ENCODE peak calls at places on chromosome 3, in six cellular contexts. U is endothelial cell, Y is A549, G is spleen, L is nephron progenitor cell, I is fibroblast of the aortic adventitia. A is an unnamed sample.

GRCh38 chr3:183264249-183264648 is 11.2 kb downstream of the B3GNT5 start:
- DNase-seq in U (no peak), Y (no peak), G (no peak), L (no peak), I (no peak), A (no peak)

GRCh38 chr3:191246628-191247027 is 47.6 kb downstream of the OSTN start:
- DNase-seq in U (no peak), Y (peak; percentile 31), G (no peak), L (no peak), I (peak; percentile 75), A (peak; percentile 84)

GRCh38 chr3:188664795-188665194 is 507.0 kb upstream of the TPRG1 start:
- DNase-seq in U (peak; percentile 20), Y (peak; percentile 47), G (no peak), L (no peak), I (no peak), A (no peak)

GRCh38 chr3:44913868-44914468 is 39.6 kb downstream of the TGM4 start:
- DNase-seq in U (peak; percentile 86), Y (peak; percentile 43), G (peak; percentile 84), L (peak; percentile 78), I (peak; percentile 75), A (peak; percentile 91)

GRCh38 chr3:114626751-114627150 is 332.9 kb downstream of the TIGIT start:
- DNase-seq in U (no peak), Y (no peak), G (no peak), L (no peak), I (peak; percentile 29), A (no peak)

GRCh38 chr3:69649120-69649519 is 90.1 kb upstream of the MITF start:
- DNase-seq in U (no peak), Y (peak; percentile 29), G (no peak), L (no peak), I (peak; percentile 43), A (peak; percentile 29)

GRCh38 chr3:52539010-52539653 is 2.7 kb downstream of the UQCC5 start:
- DNase-seq in U (no peak), Y (no peak), G (no peak), L (no peak), I (no peak), A (no peak)

GRCh38 chr3:16203031-16203430 is 28.6 kb downstream of the GALNT15 start:
- DNase-seq in U (no peak), Y (no peak), G (no peak), L (no peak), I (peak; percentile 55), A (peak; percentile 48)

GRCh38 chr3:151912041-151912440 is 38.6 kb downstream of the SUCNR1 start:
- DNase-seq in U (no peak), Y (no peak), G (no peak), L (no peak), I (peak; percentile 85), A (no peak)

GRCh38 chr3:25654576-25654975 is 10.1 kb downstream of the TOP2B start:
- DNase-seq in U (no peak), Y (no peak), G (no peak), L (no peak), I (no peak), A (no peak)
- TF ChIP-seq CTCF in U (no peak), Y (no peak), G (no peak), L (no peak), I (no peak), A (no peak)

GRCh38 chr3:180325958-180326357 is 276.0 kb upstream of the TTC14 start:
- DNase-seq in U (no peak), Y (no peak), G (no peak), L (no peak), I (no peak), A (no peak)
- TF ChIP-seq CTCF in U (no peak), Y (no peak), G (no peak), L (no peak), I (no peak), A (no peak)

DNA sequence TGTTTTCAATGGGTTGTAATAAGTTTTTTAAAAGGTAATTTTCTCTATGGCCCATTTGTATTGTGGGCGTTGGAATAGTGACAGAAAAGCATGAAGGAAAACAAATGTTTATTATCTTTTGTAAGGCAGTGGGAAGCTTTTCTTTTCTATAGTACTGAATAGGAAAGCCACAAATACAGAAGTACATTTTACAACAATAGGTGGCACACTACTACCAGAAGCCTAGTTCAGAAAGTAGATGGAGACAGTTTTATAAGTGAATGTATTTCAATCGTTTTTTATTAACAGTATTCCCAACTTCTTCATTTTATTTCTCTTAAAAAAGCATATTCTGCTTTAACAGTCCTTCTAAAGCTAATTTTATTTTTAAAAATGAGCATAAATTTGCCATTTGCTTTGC is 296.7 kb downstream of the PTPRG start:
- DNase-seq in U (no peak), Y (no peak), G (no peak), L (no peak), I (peak; percentile 70), A (peak; percentile 51)
- TF ChIP-seq CTCF in U (no peak), Y (peak; percentile 41), G (peak; percentile 26), L (peak; percentile 28), I (peak; percentile 62), A (peak; percentile 41)

GRCh38 chr3:179146911-179147570 is 1.1 kb upstream of the PIK3CA start:
- DNase-seq in U (peak; percentile 25), Y (peak; percentile 65), G (no peak), L (peak; percentile 21), I (peak; percentile 79), A (peak; percentile 52)

GRCh38 chr3:179148446-179149238 is 485 bp downstream of the PIK3CA start:
- DNase-seq in U (peak; percentile 52), Y (peak; percentile 18), G (peak; percentile 96), L (peak; percentile 66), I (peak; percentile 28), A (peak; percentile 70)

GRCh38 chr3:179149239-179149887 is 1.2 kb downstream of the PIK3CA start:
- DNase-seq in U (no peak), Y (peak; percentile 22), G (no peak), L (no peak), I (peak; percentile 39), A (peak; percentile 19)

GRCh38 chr3:179149951-179150350 is 1.8 kb downstream of the PIK3CA start:
- DNase-seq in U (no peak), Y (no peak), G (no peak), L (no peak), I (peak; percentile 28), A (no peak)

GRCh38 chr3:179147571-179148445 is at the start of gene PIK3CA:
- DNase-seq in U (peak; percentile 87), Y (peak; percentile 95), G (peak; percentile 97), L (peak; percentile 85), I (peak; percentile 98), A (peak; percentile 98)
- TF ChIP-seq CTCF in U (no peak), Y (no peak), G (no peak), L (no peak), I (peak; percentile 3), A (no peak)

GRCh38 chr3:23834082-23834870 is 28.5 kb downstream of the UBE2E1 start:
- DNase-seq in U (no peak), Y (no peak), G (no peak), L (no peak), I (peak; percentile 16), A (no peak)
- TF ChIP-seq CTCF in U (no peak), Y (peak; percentile 40), G (no peak), L (peak; percentile 13), I (peak; percentile 11), A (peak; percentile 26)

DNA sequence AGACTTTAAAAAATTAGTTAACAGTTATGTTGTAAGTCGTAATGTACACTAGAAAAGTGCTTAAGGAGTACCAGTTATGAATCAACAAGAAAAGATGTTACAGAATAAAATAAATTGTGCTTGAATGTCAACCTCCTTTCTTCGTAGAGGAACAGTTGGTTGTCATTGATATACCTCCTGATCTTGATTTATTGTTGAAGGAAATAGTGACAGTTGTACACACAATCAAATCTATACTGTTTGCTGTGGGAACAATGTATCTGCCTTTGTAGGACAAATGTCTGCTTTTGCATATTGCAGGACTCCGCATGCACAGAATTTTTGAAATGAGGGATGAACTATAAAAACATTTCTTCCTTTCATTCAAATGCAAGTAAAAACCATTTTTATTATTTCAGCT is 19.2 kb downstream of the RASA2 start:
- DNase-seq in U (no peak), Y (no peak), G (no peak), L (no peak), I (no peak), A (no peak)
- TF ChIP-seq CTCF in U (no peak), Y (no peak), G (no peak), L (no peak), I (no peak), A (no peak)

DNA sequence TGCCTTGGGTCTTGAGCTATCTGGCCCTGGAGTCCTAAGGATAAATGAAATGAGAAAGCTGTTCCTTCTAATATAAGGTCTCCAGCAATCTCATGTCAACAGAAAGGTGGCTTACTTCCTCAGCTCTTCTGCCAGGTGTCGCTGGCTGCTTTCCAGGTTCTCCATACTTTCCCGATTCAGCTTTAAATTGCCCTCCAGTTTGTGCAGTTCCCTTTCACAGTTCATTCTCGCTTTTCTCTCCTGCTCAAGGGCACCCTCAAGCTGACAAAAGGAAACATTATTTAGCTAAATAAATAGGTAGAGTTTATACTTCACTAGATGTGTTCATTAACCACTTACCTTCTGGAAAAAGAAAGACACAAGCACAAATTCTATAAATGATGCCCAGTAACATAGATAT is 73.0 kb downstream of the MYH15 start:
- DNase-seq in U (no peak), Y (no peak), G (no peak), L (no peak), I (no peak), A (no peak)
- TF ChIP-seq CTCF in U (no peak), Y (no peak), G (no peak), L (no peak), I (no peak), A (no peak)

GRCh38 chr3:150830094-150830681 is 67.2 kb upstream of the SIAH2 start:
- DNase-seq in U (no peak), Y (peak; percentile 32), G (no peak), L (no peak), I (peak; percentile 9), A (no peak)
- TF ChIP-seq CTCF in U (no peak), Y (peak; percentile 11), G (no peak), L (peak; percentile 26), I (peak; percentile 3), A (peak; percentile 4)

GRCh38 chr3:102178817-102179216 is 256.0 kb upstream of the ZPLD1 start:
- DNase-seq in U (no peak), Y (no peak), G (no peak), L (no peak), I (no peak), A (no peak)

GRCh38 chr3:102174312-102174712 is 260.5 kb upstream of the ZPLD1 start:
- DNase-seq in U (no peak), Y (peak; percentile 73), G (no peak), L (no peak), I (peak; percentile 71), A (peak; percentile 75)

GRCh38 chr3:102176393-102176792 is 258.4 kb upstream of the ZPLD1 start:
- DNase-seq in U (no peak), Y (no peak), G (no peak), L (no peak), I (peak; percentile 32), A (no peak)

GRCh38 chr3:102177075-102177755 is 257.6 kb upstream of the ZPLD1 start:
- DNase-seq in U (no peak), Y (no peak), G (no peak), L (no peak), I (no peak), A (no peak)

GRCh38 chr3:102174832-102175374 is 259.9 kb upstream of the ZPLD1 start:
- DNase-seq in U (no peak), Y (peak; percentile 7), G (no peak), L (no peak), I (peak; percentile 27), A (peak; percentile 31)
- TF ChIP-seq CTCF in U (no peak), Y (no peak), G (no peak), L (no peak), I (peak; percentile 28), A (no peak)